ENCODE peak calls at places on chromosomes 6 and 20, in four cellular contexts. L is OCI-LY7, H is hepatocyte, J is PC-3. I is an unnamed sample.

GRCh38 chr6:39189131-39189530 is 40.1 kb downstream of the KCNK5 start:
- DNase-seq in L (no peak), H (no peak), J (no peak), I (no peak)

GRCh38 chr20:35561268-35561667 is 19.4 kb downstream of the ERGIC3 start:
- DNase-seq in L (peak; percentile 82), H (peak; percentile 53), J (peak; percentile 63), I (no peak)

GRCh38 chr6:43325876-43326275 is 17.2 kb upstream of the CRIP3 start:
- DNase-seq in L (no peak), H (no peak), J (no peak), I (no peak)

GRCh38 chr20:58853976-58854637 is 1.6 kb downstream of the GNAS start:
- DNase-seq in L (no peak), H (no peak), J (no peak), I (no peak)

GRCh38 chr20:23365390-23366165 is 3.6 kb downstream of the GZF1 start:
- DNase-seq in L (no peak), H (no peak), J (no peak), I (no peak)

GRCh38 chr6:135281227-135281626 is 100.1 kb downstream of the MYB start:
- DNase-seq in L (peak; percentile 44), H (no peak), J (no peak), I (peak; percentile 32)

GRCh38 chr6:56865081-56865875 is 89.6 kb upstream of the BEND6 start:
- DNase-seq in L (no peak), H (no peak), J (no peak), I (no peak)

GRCh38 chr6:88920777-88921728 is 42.4 kb downstream of the RNGTT start:
- DNase-seq in L (no peak), H (no peak), J (no peak), I (peak; percentile 48)

GRCh38 chr20:61873651-61874420 is 191.8 kb downstream of the TAF4 start:
- DNase-seq in L (no peak), H (no peak), J (no peak), I (no peak)

GRCh38 chr6:47859132-47859531 is 77.3 kb downstream of the OPN5 start:
- DNase-seq in L (no peak), H (no peak), J (no peak), I (peak; percentile 77)

GRCh38 chr6:43666181-43666920 is 21.2 kb downstream of the MRPS18A start:
- DNase-seq in L (no peak), H (no peak), J (peak; percentile 3), I (no peak)

GRCh38 chr6:10970731-10971130 is 73.4 kb downstream of the ELOVL2 start:
- DNase-seq in L (no peak), H (no peak), J (peak; percentile 10), I (no peak)

GRCh38 chr6:161101517-161101916 is 109.9 kb downstream of the MAP3K4 start:
- DNase-seq in L (peak; percentile 10), H (peak; percentile 14), J (no peak), I (no peak)

GRCh38 chr20:63473555-63474449 is 1.3 kb upstream of the KCNQ2 start:
- DNase-seq in L (no peak), H (no peak), J (no peak), I (no peak)

DNA sequence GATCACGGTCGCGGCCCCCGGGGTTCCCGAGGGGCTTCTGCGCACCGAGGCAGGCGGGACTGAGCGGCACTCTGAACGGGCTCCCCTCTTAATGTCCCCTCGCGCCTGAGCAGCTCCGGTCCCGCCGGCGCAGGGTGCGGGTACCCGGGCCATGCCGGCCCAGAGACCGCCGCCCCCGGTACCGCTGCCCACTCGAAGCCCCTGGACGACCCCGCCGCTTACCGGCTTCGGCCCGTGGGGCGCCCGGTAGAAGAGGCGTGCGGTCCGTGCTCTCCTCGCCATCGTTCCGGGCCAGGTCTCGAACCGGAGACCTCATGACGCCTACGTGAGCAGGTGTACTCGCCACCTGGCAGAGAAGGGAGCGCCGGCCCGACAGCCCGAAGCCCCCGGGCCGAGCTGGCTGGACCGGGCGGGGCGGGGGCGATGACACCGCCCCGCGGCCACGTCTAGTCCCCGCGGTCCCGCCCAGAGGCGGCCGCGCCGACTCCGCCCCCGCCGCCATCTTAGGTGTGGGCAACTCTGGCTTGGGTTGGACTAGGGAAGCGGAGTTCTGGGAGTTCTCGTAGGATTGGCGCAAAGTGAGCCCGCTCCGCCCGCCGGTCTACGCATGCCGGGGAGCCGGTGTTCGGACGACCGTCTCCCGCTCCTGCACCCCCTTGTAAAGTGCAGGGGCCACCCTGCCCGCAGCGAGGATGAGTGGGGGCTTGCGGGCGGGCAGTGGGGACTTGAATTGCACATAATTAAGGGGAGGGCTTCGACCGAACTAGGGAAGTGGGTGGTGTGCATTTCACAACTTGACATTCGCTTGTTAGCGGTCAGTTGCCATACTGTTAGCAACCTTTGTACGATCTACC is at the start of gene SLC17A5:
- DNase-seq in L (peak; percentile 93), H (peak; percentile 97), J (peak; percentile 91), I (no peak)
- H3K4me3 ChIP-seq in L (peak within 1 kb of the TSS; percentile 96), H (peak within 1 kb of the TSS; percentile 99), J (peak within 1 kb of the TSS; percentile 92), I (peak within 1 kb of the TSS; percentile 99)

DNA sequence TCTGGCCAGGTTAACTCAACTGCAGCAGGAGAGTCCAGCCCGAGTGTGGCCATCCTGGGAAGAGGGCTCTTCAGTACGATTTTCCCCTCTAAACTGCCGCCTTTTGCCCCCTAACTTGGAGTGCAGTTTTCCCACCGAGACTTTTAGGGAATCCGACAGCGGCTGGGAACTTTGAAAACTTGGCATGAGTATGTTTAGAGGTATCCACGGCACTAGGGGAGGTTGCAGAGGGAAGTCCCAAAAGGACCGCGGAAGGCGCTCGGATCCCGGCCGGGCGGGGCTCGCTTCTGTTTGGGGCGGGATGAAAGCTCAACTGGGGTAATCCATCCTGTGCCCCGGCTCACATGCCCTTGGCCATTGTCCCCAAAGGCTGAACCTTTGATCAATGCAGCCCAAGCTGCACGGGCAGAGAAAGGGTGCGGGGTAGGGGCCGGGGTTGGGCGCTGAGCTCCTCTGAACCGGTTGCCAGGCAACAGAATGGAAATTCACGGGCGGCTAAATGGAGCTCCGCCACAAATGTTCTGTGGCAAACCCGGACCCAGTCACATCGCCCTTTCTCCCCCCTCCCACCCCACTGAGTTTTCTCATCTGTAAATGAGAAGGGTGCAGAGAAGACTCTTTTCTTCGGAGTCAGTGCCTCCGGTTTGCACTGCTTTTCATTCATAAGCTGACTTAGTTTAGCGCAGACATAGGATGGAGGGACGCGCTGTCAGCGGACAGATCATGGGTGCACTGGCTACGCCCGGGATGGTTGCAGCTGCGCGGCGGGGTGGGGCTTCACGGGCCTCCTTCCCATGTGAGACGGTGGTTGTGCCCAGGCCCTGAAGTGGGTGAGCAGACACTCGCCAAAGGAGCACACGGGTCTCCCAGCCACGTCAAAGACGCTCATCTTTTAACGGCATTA is 2.3 kb downstream of the BMP6 start:
- DNase-seq in L (peak; percentile 22), H (peak; percentile 18), J (peak; percentile 22), I (no peak)
- H3K4me3 ChIP-seq in L (peak overlapping the region; percentile 36), H (peak overlapping the region; percentile 8), J (peak overlapping the region; percentile 67), I (peak overlapping the region; percentile 88)

DNA sequence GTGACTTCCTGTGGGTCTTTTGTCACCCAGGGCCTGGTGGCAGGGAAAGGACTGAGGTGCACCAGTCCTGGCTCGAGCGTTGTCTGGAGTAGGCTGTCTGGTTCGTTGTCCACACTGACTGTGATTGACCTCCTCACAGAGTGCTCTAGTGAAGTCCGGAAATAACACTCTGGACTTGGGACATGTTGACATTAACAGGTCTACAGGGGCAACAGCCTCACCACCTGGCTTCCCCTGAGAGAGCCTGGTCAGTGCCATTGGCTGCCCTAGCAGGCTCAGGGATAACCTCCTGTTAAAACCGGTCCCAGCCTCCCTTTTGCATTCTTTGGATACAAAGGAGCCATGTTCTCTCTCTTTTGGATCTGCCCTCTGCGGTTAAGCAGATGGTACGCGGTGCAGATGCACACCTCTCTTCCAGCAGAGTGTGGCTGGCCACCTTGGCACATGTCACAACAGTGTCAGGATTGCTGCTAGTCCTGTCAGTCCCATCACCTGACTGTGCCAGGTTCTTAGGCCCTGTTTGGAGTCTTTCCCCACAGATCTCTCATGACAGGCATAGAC is 46.2 kb downstream of the CDS2 start:
- DNase-seq in L (no peak), H (no peak), J (no peak), I (no peak)
- H3K4me3 ChIP-seq in L (no peak overlapping the region), H (no peak overlapping the region), J (no peak overlapping the region), I (no peak overlapping the region)

DNA sequence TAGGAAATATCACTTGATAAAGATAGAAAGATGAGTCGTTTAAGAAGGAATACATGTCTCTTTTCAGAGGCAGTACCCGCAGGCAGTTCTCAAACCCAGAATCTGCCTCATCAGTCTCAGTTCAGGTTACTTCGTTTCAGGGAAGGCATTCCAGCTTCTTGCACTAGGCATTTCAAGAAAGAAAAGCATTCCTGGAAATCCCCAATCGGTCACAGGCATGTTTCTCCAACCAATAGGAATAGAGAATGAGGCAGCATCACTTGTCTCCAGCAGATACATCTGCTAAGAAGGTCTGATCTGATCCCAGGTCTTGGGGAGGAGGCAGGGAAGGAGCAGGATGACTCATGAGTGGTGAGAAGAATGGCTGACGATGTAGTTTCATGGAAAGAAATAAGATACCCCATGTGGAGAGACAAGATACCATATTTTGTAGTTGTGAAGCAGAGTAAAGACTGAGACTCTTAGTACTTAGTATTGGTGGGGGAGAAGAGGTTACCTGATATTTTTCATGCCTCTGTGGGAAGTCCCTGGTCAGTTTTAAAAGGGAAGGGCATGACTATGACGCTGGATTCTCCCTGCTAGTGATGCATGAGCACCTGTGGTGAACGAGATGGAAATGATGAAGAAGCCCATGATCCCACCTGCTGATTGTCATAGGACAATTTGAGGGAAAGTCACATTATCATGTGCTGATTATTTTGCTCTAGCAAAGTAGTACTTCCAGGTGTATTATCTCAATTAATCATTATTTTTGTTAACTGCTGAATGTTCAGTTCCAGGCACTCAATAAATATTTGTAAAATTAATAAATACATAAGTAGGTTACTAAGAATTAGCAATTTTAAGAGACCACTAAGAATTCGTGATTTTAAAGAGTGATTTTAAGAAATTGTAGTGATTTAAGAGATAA is 20.3 kb upstream of the HLA-DRB1 start:
- DNase-seq in L (peak; percentile 94), H (peak; percentile 95), J (peak; percentile 98), I (peak; percentile 91)
- H3K4me3 ChIP-seq in L (peak overlapping the region; percentile 59), H (no peak overlapping the region), J (peak overlapping the region; percentile 38), I (peak overlapping the region; percentile 50)

GRCh38 chr20:18587665-18588553 is at the start of gene DTD1:
- DNase-seq in L (peak; percentile 87), H (peak; percentile 95), J (peak; percentile 96), I (no peak)
- H3K4me3 ChIP-seq in L (peak within 1 kb of the TSS; percentile 81), H (peak within 1 kb of the TSS; percentile 73), J (peak within 1 kb of the TSS; percentile 75), I (peak within 1 kb of the TSS; percentile 75)

GRCh38 chr6:72412709-72413044 is 209.2 kb upstream of the KCNQ5 start:
- DNase-seq in L (no peak), H (no peak), J (no peak), I (no peak)
- H3K4me3 ChIP-seq in L (no peak overlapping the region), H (no peak overlapping the region), J (no peak overlapping the region), I (no peak overlapping the region)

GRCh38 chr20:39516964-39517363 is 554.8 kb downstream of the DHX35 start:
- DNase-seq in L (no peak), H (no peak), J (no peak), I (no peak)
- H3K4me3 ChIP-seq in L (no peak overlapping the region), H (no peak overlapping the region), J (no peak overlapping the region), I (no peak overlapping the region)

GRCh38 chr20:46119028-46119546 is 973 bp downstream of the CD40 start:
- DNase-seq in L (peak; percentile 80), H (no peak), J (no peak), I (no peak)
- H3K4me3 ChIP-seq in L (peak overlapping the region; percentile 81), H (no peak overlapping the region), J (no peak overlapping the region), I (no peak overlapping the region)

I was measured in SK-N-MC.